ENCODE peak calls at places on chromosomes 2 and 18, in seven cellular contexts. One of them, this sample, is unnamed.

GRCh38 chr2:186429095-186429494 is 57.0 kb upstream of the ZC3H15 start:
- DNase-seq in stimulated activated CD4-positive, alpha-beta T cell treated with anti-CD3 and anti-CD28 coated beads, Interleukin-4, amount 100 ng/mL, for 4 hours: no peak
- DNase-seq in NCI-H774: no peak
- DNase-seq in NCI-H526: no peak
- DNase-seq in CD8-positive, alpha-beta T cell: no peak
- DNase-seq in mucosa of gallbladder: no peak
- DNase-seq in cardiac fibroblast: no peak
- DNase-seq in this sample: no peak

GRCh38 chr18:48442761-48443160 is 33.6 kb upstream of the ZBTB7C start:
- DNase-seq in stimulated activated CD4-positive, alpha-beta T cell treated with anti-CD3 and anti-CD28 coated beads, Interleukin-4, amount 100 ng/mL, for 4 hours: no peak
- DNase-seq in NCI-H774: no peak
- DNase-seq in NCI-H526: no peak
- DNase-seq in CD8-positive, alpha-beta T cell: no peak
- DNase-seq in mucosa of gallbladder: no peak
- DNase-seq in cardiac fibroblast: no peak
- DNase-seq in this sample: no peak

GRCh38 chr18:2883137-2883671 is 36.4 kb downstream of the EMILIN2 start:
- DNase-seq in stimulated activated CD4-positive, alpha-beta T cell treated with anti-CD3 and anti-CD28 coated beads, Interleukin-4, amount 100 ng/mL, for 4 hours: peak; percentile 22
- DNase-seq in NCI-H774: no peak
- DNase-seq in NCI-H526: no peak
- DNase-seq in CD8-positive, alpha-beta T cell: peak; percentile 54
- DNase-seq in mucosa of gallbladder: no peak
- DNase-seq in cardiac fibroblast: no peak
- DNase-seq in this sample: no peak

GRCh38 chr18:2980607-2980923 is 32.4 kb downstream of the LPIN2 start:
- DNase-seq in stimulated activated CD4-positive, alpha-beta T cell treated with anti-CD3 and anti-CD28 coated beads, Interleukin-4, amount 100 ng/mL, for 4 hours: no peak
- DNase-seq in NCI-H774: no peak
- DNase-seq in NCI-H526: no peak
- DNase-seq in CD8-positive, alpha-beta T cell: peak; percentile 44
- DNase-seq in mucosa of gallbladder: no peak
- DNase-seq in cardiac fibroblast: no peak
- DNase-seq in this sample: no peak

GRCh38 chr2:70085711-70086277 is 1.5 kb upstream of the PCBP1 start:
- DNase-seq in stimulated activated CD4-positive, alpha-beta T cell treated with anti-CD3 and anti-CD28 coated beads, Interleukin-4, amount 100 ng/mL, for 4 hours: no peak
- DNase-seq in NCI-H774: no peak
- DNase-seq in NCI-H526: peak; percentile 46
- DNase-seq in CD8-positive, alpha-beta T cell: peak; percentile 25
- DNase-seq in mucosa of gallbladder: no peak
- DNase-seq in cardiac fibroblast: no peak
- DNase-seq in this sample: no peak

GRCh38 chr2:230774348-230774951 is 61.8 kb downstream of the CAB39 start:
- DNase-seq in stimulated activated CD4-positive, alpha-beta T cell treated with anti-CD3 and anti-CD28 coated beads, Interleukin-4, amount 100 ng/mL, for 4 hours: no peak
- DNase-seq in NCI-H774: no peak
- DNase-seq in NCI-H526: no peak
- DNase-seq in CD8-positive, alpha-beta T cell: no peak
- DNase-seq in mucosa of gallbladder: no peak
- DNase-seq in cardiac fibroblast: peak; percentile 80
- DNase-seq in this sample: peak; percentile 80

GRCh38 chr2:238158018-238158806 is 558 bp upstream of the ERFE start:
- DNase-seq in stimulated activated CD4-positive, alpha-beta T cell treated with anti-CD3 and anti-CD28 coated beads, Interleukin-4, amount 100 ng/mL, for 4 hours: no peak
- DNase-seq in NCI-H774: no peak
- DNase-seq in NCI-H526: no peak
- DNase-seq in CD8-positive, alpha-beta T cell: no peak
- DNase-seq in mucosa of gallbladder: no peak
- DNase-seq in cardiac fibroblast: no peak
- DNase-seq in this sample: no peak

GRCh38 chr2:127535422-127535901 is at the start of gene MYO7B:
- DNase-seq in stimulated activated CD4-positive, alpha-beta T cell treated with anti-CD3 and anti-CD28 coated beads, Interleukin-4, amount 100 ng/mL, for 4 hours: no peak
- DNase-seq in NCI-H774: peak; percentile 12
- DNase-seq in NCI-H526: peak; percentile 48
- DNase-seq in CD8-positive, alpha-beta T cell: no peak
- DNase-seq in mucosa of gallbladder: peak; percentile 78
- DNase-seq in cardiac fibroblast: no peak
- DNase-seq in this sample: no peak

GRCh38 chr18:12296457-12296856 is 11.6 kb upstream of the TUBB6 start:
- DNase-seq in stimulated activated CD4-positive, alpha-beta T cell treated with anti-CD3 and anti-CD28 coated beads, Interleukin-4, amount 100 ng/mL, for 4 hours: no peak
- DNase-seq in NCI-H774: no peak
- DNase-seq in NCI-H526: no peak
- DNase-seq in CD8-positive, alpha-beta T cell: no peak
- DNase-seq in mucosa of gallbladder: no peak
- DNase-seq in cardiac fibroblast: no peak
- DNase-seq in this sample: no peak

GRCh38 chr18:53660306-53660705 is 564.2 kb downstream of the MBD2 start:
- DNase-seq in stimulated activated CD4-positive, alpha-beta T cell treated with anti-CD3 and anti-CD28 coated beads, Interleukin-4, amount 100 ng/mL, for 4 hours: no peak
- DNase-seq in NCI-H774: no peak
- DNase-seq in NCI-H526: no peak
- DNase-seq in CD8-positive, alpha-beta T cell: no peak
- DNase-seq in mucosa of gallbladder: no peak
- DNase-seq in cardiac fibroblast: no peak
- DNase-seq in this sample: no peak

GRCh38 chr2:24832991-24833671 is 39.9 kb downstream of the CENPO start:
- DNase-seq in stimulated activated CD4-positive, alpha-beta T cell treated with anti-CD3 and anti-CD28 coated beads, Interleukin-4, amount 100 ng/mL, for 4 hours: no peak
- DNase-seq in NCI-H774: no peak
- DNase-seq in NCI-H526: no peak
- DNase-seq in CD8-positive, alpha-beta T cell: no peak
- DNase-seq in mucosa of gallbladder: no peak
- DNase-seq in cardiac fibroblast: no peak
- DNase-seq in this sample: peak; percentile 39

GRCh38 chr18:28127763-28128737 is 48.9 kb downstream of the CDH2 start:
- DNase-seq in stimulated activated CD4-positive, alpha-beta T cell treated with anti-CD3 and anti-CD28 coated beads, Interleukin-4, amount 100 ng/mL, for 4 hours: no peak
- DNase-seq in NCI-H774: no peak
- DNase-seq in NCI-H526: no peak
- DNase-seq in CD8-positive, alpha-beta T cell: no peak
- DNase-seq in mucosa of gallbladder: no peak
- DNase-seq in cardiac fibroblast: no peak
- DNase-seq in this sample: peak; percentile 49